ENCODE peak calls at places on chromosomes 16 and 17, in four cellular contexts. O is GM12878, V is H1, B is K562. J is an unnamed sample.

GRCh38 chr16:8649829-8650554 is 24.4 kb upstream of the ABAT start:
- DNase-seq in O (no peak), B (no peak), V (no peak), J (no peak)

GRCh38 chr17:73232587-73233373 is 28.9 kb downstream of the CPSF4L start:
- DNase-seq in O (no peak), V (no peak), B (no peak), J (no peak)

GRCh38 chr16:2986623-2987188 is 6.5 kb upstream of the PKMYT1 start:
- DNase-seq in V (no peak), B (no peak), O (no peak), J (no peak)

GRCh38 chr17:38601539-38602351 is 4.0 kb downstream of the SRCIN1 start:
- DNase-seq in B (peak; percentile 52), O (no peak), V (no peak), J (peak; percentile 69)

GRCh38 chr17:33968350-33969044 is 286.6 kb upstream of the CCL2 start:
- DNase-seq in V (no peak), B (peak; percentile 43), O (peak; percentile 83), J (no peak)

GRCh38 chr16:27245276-27246231 is 23.0 kb downstream of the NSMCE1 start:
- DNase-seq in B (peak; percentile 48), V (no peak), O (no peak), J (no peak)

GRCh38 chr16:14037960-14038359 is 33.2 kb upstream of the MRTFB start:
- DNase-seq in B (no peak), V (no peak), O (no peak), J (no peak)

GRCh38 chr16:58649707-58650106 is 20.1 kb upstream of the CNOT1 start:
- DNase-seq in B (no peak), V (no peak), O (no peak), J (no peak)

GRCh38 chr16:30358990-30359870 is 4.1 kb upstream of the CD2BP2 start:
- DNase-seq in V (no peak), O (no peak), B (no peak), J (no peak)

GRCh38 chr16:64152010-64152767 is 969.7 kb downstream of the CDH11 start:
- DNase-seq in V (no peak), B (no peak), O (no peak), J (peak; percentile 58)

GRCh38 chr16:9436175-9436574 is 344.7 kb downstream of the HAPSTR1 start:
- DNase-seq in B (no peak), V (no peak), O (no peak), J (no peak)

GRCh38 chr16:30924797-30925645 is 1.6 kb downstream of the FBXL19 start:
- DNase-seq in B (no peak), V (no peak), O (no peak), J (no peak)

DNA sequence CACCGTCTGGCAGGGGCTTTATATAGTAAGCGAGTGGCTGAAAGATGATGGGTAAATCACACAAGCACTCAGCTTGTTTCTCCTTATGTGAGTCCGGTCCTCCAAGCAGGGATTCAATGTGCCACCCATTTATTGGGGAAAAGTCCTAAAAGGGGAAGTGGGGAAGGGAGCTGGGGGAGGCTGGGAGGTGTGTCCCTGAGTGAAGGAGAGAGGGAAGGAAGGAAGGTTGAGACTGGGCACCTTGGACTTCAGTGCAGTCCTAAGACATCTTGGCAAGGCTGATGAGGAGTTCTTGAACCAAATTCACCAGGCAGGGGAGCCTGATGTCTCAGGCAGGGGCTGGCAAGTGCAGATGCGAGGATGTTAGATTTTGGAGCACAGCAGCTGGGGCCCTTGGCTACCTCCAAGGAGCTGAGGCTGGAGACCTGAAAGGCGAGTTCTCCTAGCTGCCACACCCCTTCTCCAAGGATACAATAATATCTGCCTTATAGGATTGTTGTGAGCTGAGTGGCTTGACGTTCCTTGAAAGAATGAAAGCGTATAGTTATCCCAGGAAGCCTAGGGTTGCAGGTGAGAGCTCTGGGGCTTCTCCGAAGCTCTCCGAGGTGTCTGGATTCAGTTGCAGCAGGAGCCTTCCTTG is 23.0 kb upstream of the CYLD start:
- DNase-seq in O (no peak), V (no peak), B (no peak), J (no peak)
- TF ChIP-seq NRF1 in O (no peak), V (no peak), B (no peak), J (no peak)

GRCh38 chr17:71975998-71976649 is 144.7 kb upstream of the SOX9 start:
- DNase-seq in O (no peak), V (no peak), B (no peak), J (peak; percentile 38)
- TF ChIP-seq NRF1 in O (no peak), V (no peak), B (no peak), J (no peak)

GRCh38 chr17:4487820-4488716 is 10.6 kb upstream of the SPNS2 start:
- DNase-seq in B (no peak), V (no peak), O (no peak), J (no peak)

GRCh38 chr17:4482338-4483011 is 16.2 kb upstream of the SPNS2 start:
- DNase-seq in V (no peak), B (no peak), O (no peak), J (no peak)

GRCh38 chr17:4483012-4483840 is 15.5 kb upstream of the SPNS2 start:
- DNase-seq in O (no peak), V (no peak), B (no peak), J (no peak)

GRCh38 chr17:4488989-4489595 is 9.6 kb upstream of the SPNS2 start:
- DNase-seq in O (no peak), V (no peak), B (no peak), J (no peak)

DNA sequence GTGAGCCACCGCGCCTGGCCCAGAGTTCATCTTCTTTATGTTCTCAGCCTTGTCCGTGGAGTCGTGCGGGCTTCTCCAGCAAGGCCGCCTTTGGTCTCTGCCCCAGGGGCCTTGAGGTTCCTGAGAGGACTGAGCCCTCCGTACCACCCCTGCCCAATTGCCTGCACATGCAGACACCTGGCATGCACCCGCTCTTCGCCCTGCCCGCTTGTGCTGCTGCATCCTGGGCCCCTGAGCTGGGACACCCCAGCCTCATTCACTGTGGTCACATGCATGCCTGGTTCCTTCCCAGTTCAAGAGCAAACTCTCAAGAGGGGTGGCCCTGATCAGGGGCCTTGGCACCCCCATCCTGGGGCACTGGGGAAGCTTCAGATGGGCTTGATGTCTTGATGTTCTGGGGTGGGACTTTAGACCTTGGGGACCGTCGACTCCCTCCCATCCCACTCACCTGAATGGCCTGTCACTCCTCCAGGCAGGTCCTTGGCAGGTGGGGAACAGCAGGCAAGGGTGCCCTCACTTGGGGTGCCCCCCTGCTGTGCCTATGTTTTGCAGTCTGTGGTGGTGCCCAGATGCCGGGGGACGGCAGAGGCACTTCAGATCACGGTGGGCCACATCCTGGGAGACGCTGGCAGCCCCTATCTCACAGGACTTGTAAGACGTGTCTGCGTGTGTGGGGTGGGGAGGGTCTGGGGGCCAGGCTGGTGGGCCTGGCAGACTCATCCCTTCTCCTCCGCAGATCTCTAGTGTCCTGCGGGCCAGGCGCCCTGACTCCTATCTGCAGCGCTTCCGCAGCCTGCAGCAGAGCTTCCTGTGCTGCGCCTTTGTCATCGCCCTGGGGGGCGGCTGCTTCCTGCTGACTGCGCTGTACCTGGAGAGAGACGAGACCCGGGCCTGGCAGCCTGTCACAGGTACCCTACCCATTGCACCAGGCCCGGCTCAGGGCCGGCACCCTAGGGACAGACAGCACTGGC is 12.7 kb upstream of the SPNS2 start:
- DNase-seq in B (no peak), V (no peak), O (no peak), J (peak; percentile 65)
- TF ChIP-seq NRF1 in B (no peak), V (no peak), O (no peak), J (no peak)

DNA sequence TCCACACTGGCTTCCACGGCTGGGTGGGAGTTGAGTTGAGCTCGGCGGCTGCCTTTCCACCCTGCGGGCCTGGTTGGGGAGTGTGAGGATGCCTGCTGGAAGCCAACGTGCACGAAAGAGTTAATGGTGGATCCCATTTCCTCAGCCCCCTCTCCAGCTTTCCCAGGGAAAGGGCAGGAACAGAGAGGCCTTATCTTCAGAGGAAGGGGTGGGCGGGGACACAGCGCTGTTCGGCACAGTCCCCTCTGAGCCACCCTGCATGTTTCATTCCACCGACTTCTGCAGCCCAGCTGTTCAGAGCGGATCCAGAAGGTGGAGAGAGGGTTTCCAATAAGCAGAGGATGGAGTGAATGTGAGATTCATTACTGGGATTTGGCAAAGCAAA is 295.3 kb downstream of the SEC14L1 start:
- DNase-seq in V (no peak), B (no peak), O (no peak), J (peak; percentile 89)
- TF ChIP-seq NRF1 in V (no peak), B (no peak), O (no peak), J (no peak)

DNA sequence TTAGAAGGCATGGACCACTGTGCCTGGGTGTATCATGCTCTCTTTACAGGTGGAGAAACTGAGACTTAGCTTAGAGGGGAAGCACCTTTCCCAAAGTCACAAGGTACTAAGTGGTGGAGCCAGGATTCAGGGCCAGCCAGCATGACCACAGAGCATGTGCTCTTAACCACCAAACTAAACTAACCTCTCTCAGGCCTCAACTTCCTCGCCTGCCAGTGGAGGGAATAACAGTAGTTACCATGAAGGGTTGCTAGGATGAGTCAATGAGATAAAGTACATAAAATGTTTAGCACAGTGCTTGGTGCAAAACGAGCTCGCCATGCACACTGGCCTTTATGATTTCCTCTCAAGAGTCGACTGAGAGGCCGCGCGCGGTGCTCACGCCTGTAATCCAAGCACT is 6.4 kb upstream of the MYO1C start:
- DNase-seq in B (no peak), O (no peak), V (no peak), J (no peak)
- TF ChIP-seq NRF1 in B (no peak), O (no peak), V (no peak), J (no peak)

GRCh38 chr16:65426484-65426883 is 304.6 kb upstream of the CDH11 start:
- DNase-seq in O (no peak), V (no peak), B (no peak), J (no peak)

DNA sequence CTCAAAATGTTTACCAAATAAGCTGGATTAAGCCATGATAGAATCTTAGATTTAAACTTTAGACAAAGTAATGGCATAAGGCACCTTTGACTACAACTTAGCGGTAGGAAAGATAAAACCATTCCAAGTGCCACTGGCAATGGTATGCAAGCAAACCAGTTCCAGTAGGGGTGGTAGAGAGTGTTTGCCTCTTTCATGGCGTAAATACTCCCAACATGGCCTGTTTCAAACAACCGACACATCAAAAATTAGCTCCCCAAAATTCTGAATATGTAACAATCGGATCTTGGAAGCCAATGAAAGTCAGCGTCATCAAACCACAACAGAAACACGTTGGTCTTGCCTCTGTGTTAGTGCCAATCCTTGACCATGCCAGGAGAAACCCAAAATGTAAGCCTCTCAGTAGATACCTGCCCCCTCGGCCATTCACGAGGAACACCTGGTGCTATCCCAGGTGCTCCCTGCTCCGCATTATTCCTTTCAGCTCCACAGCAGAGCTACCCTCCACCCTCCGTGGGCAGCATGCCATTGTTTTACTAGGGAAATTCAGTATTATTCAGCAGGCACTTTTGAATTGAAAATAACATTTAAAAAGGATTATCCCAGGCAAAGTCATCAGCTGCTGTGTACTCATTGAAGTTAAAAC is 307.8 kb upstream of the CDH11 start:
- DNase-seq in O (no peak), B (no peak), V (no peak), J (no peak)
- TF ChIP-seq NRF1 in O (no peak), B (no peak), V (no peak), J (no peak)

DNA sequence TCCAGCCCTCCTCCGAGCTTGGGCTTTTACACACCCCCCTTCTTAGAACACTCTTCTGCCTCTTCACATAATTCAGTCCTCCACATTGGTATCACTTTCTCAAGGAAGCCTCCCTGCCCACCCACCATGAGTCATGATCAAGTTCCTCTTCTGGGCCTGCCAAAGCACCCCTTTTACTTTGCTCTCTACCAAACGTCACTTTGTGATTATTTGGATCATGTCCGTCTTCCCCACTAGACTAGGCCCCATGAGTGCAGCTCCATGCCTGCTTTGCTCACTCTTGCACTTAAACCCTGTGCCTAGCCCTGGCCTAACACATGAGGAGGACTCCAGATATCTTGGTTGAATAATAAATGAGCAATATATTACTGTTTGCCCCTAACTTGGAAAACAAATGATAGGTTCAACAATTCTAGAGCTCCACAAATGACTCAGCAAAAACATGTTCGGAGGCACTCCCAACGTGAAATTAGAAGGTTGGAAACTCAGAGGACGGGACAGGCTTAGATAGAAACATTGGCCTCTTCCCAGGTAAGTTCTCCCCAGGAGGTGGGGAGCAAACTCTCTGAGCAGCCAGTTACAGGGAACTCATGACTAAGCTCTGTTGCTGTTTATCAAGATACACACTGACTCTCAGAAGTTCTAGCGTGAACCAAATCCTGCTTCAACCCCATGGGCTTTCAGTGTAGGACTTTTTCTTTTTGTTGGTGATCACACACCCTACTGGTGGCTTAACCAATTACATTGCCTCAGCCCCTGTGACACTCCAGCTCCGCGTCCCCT is 28.3 kb downstream of the G6PC1 start:
- DNase-seq in V (no peak), O (peak; percentile 45), B (peak; percentile 88), J (peak; percentile 46)
- TF ChIP-seq NRF1 in V (no peak), O (no peak), B (peak; percentile 42), J (no peak)